ENCODE peak calls at places on chromosome 6, in eight cellular contexts. Z is HCT116, Q is AG09309, C is GM13976, P is right lobe of liver, O is neural crest cell, H is fibroblast of mammary gland, U is left lung. A is an unnamed sample.

GRCh38 chr6:157946865-157947532 is 34.7 kb upstream of the SYNJ2 start:
- DNase-seq in Z (no peak), Q (no peak), C (peak), P (no peak), O (no peak), H (peak), U (no peak), A (no peak)

GRCh38 chr6:33298773-33299236 is at the start of gene RGL2:
- DNase-seq in Z (no peak), Q (no peak), C (peak), P (peak), O (no peak), H (no peak), U (peak), A (peak)

GRCh38 chr6:64996301-64996700 is 710.7 kb downstream of the EYS start:
- DNase-seq in Z (no peak), Q (no peak), C (no peak), P (no peak), O (no peak), H (no peak), U (no peak), A (no peak)

GRCh38 chr6:113299526-113299925 is 557.6 kb upstream of the MARCKS start:
- DNase-seq in Z (no peak), Q (no peak), C (no peak), P (no peak), O (no peak), H (peak), U (no peak), A (no peak)

GRCh38 chr6:119351005-119351394 is 1.4 kb upstream of the MAN1A1 start:
- DNase-seq in Z (peak), Q (peak), C (peak), P (no peak), O (no peak), H (peak), U (no peak), A (peak)

GRCh38 chr6:7106215-7106751 is 1.5 kb upstream of the RREB1 start:
- DNase-seq in Z (no peak), Q (no peak), C (no peak), P (no peak), O (no peak), H (peak), U (no peak), A (no peak)

GRCh38 chr6:17103715-17104114 is 1.9 kb downstream of the STMND1 start:
- DNase-seq in Z (peak), Q (no peak), C (no peak), P (no peak), O (no peak), H (no peak), U (no peak), A (no peak)

GRCh38 chr6:165829376-165829775 is 166.3 kb upstream of the PDE10A start:
- DNase-seq in Z (no peak), Q (no peak), C (no peak), P (no peak), O (no peak), H (no peak), U (no peak), A (no peak)

GRCh38 chr6:166615059-166615770 is 11.8 kb downstream of the RPS6KA2 start:
- DNase-seq in Z (no peak), Q (no peak), C (no peak), P (no peak), O (no peak), H (peak), U (no peak), A (no peak)

GRCh38 chr6:26268659-26269402 is 96.2 kb upstream of the BTN3A2 start:
- DNase-seq in Z (no peak), Q (no peak), C (no peak), P (no peak), O (no peak), H (peak), U (no peak), A (peak)

GRCh38 chr6:155313602-155314091 is 637 bp downstream of the TFB1M start:
- DNase-seq in Z (no peak), Q (no peak), C (no peak), P (no peak), O (no peak), H (peak), U (no peak), A (peak)

GRCh38 chr6:39669943-39670342 is 55.3 kb downstream of the KIF6 start:
- DNase-seq in Z (no peak), Q (no peak), C (no peak), P (no peak), O (no peak), H (no peak), U (no peak), A (no peak)

GRCh38 chr6:63066053-63066704 is 145.1 kb upstream of the FKBP1C start:
- DNase-seq in Z (peak), Q (no peak), C (peak), P (no peak), O (no peak), H (no peak), U (no peak), A (no peak)

GRCh38 chr6:20688710-20689500 is 154.6 kb downstream of the CDKAL1 start:
- DNase-seq in Z (no peak), Q (no peak), C (peak), P (no peak), O (no peak), H (peak), U (no peak), A (no peak)

GRCh38 chr6:33206864-33207568 is 1.3 kb upstream of the RING1 start:
- DNase-seq in Z (no peak), Q (no peak), C (no peak), P (no peak), O (peak), H (no peak), U (no peak), A (peak)

DNA sequence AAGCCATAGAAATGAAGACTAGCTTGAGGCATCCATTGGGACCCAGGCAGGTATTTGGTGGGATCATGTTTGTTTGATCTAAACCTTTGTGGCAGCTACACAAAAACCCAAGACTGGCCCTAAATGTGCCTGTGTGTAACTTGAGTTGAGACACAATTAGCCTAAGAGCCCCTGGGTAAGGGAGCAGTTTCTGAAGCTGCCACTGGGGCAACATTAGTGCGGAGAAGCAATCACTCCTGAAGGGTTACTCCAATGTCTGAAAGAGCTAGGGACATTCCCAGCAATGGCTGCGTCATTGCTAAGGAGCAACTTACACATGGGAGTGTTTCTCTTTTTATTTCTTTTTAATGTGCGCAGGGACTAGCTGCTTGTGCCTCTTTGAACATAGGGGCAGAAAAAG is 67.9 kb upstream of the EEF1E1 start:
- DNase-seq in Z (no peak), Q (no peak), C (no peak), P (no peak), O (no peak), H (no peak), U (no peak), A (no peak)
- TF ChIP-seq CTCF in Z (no peak), Q (no peak), C (no peak), P (no peak), O (no peak), H (no peak), U (no peak), A (no peak)

GRCh38 chr6:66568271-66568670 is 861.2 kb upstream of the EYS start:
- DNase-seq in Z (no peak), Q (no peak), C (no peak), P (no peak), O (no peak), H (no peak), U (no peak), A (no peak)
- TF ChIP-seq CTCF in Z (no peak), Q (no peak), C (no peak), P (no peak), O (no peak), H (no peak), U (no peak), A (no peak)

GRCh38 chr6:49548613-49549304 is 1.7 kb upstream of the C6orf141 start:
- DNase-seq in Z (no peak), Q (no peak), C (no peak), P (no peak), O (no peak), H (no peak), U (no peak), A (no peak)
- TF ChIP-seq CTCF in Z (peak), Q (no peak), C (no peak), P (no peak), O (no peak), H (peak), U (no peak), A (no peak)

DNA sequence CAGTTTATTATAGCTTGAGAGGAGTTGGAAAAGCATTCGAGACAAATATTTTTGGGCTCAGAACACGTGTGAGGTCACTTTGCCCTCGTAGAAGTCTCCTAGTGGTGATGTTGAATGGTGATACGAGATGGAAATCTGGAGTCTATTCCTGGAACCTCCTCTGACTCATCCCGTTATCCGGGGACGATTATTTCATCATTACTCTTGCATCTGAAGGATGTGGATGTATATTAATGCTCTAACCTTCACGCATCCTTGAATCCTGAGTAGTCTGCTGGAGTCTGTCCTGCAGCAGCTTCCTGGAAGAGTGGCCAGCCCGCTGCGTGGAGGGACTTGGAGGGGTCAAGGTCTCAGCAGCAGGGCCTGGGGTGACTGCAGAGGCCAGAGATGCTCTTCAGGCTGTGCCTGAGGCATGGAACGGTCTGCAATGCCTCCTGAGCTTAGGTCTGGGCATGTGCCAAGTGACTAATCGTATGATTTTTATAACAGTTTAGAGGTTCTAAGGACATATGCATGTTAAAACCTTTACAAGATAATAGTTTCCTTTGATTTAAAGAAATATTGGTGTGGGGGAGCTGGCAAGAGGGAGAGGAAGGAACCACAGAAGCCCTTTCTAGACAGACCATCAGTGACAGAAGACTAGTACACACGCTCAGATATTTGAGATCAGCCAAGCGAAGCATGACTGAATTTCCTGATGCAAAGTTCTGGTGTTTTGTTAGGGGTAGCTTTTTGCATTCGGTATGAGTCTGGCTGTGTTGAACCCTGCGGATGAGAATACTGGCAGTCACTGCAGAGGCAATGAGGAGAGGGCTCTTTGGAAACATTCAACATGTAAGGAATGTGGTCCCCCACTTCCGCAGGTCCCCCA is 400.2 kb downstream of the QKI start:
- DNase-seq in Z (no peak), Q (peak), C (no peak), P (no peak), O (no peak), H (peak), U (no peak), A (peak)
- TF ChIP-seq CTCF in Z (no peak), Q (peak), C (no peak), P (no peak), O (no peak), H (peak), U (no peak), A (no peak)

GRCh38 chr6:43740961-43741764 is 28.8 kb upstream of the VEGFA start:
- DNase-seq in Z (no peak), Q (no peak), C (no peak), P (no peak), O (no peak), H (no peak), U (no peak), A (no peak)
- TF ChIP-seq CTCF in Z (no peak), Q (no peak), C (no peak), P (no peak), O (no peak), H (no peak), U (no peak), A (no peak)

GRCh38 chr6:115545410-115545986 is 515.2 kb downstream of the FRK start:
- DNase-seq in Z (no peak), Q (no peak), C (no peak), P (no peak), O (peak), H (no peak), U (no peak), A (no peak)
- TF ChIP-seq CTCF in Z (no peak), Q (no peak), C (no peak), P (no peak), O (peak), H (peak), U (no peak), A (no peak)

GRCh38 chr6:142207265-142207877 is 60.3 kb downstream of the VTA1 start:
- DNase-seq in Z (peak), Q (peak), C (no peak), P (no peak), O (peak), H (peak), U (no peak), A (peak)
- TF ChIP-seq CTCF in Z (peak), Q (peak), C (peak), P (peak), O (peak), H (peak), U (peak), A (peak)

GRCh38 chr6:140427842-140428241 is 1053.4 kb upstream of the CITED2 start:
- DNase-seq in Z (peak), Q (no peak), C (no peak), P (no peak), O (no peak), H (no peak), U (no peak), A (no peak)
- TF ChIP-seq CTCF in Z (no peak), Q (no peak), C (no peak), P (no peak), O (no peak), H (no peak), U (no peak), A (no peak)

GRCh38 chr6:11044712-11045167 is 635 bp upstream of the ELOVL2 start:
- DNase-seq in Z (no peak), Q (no peak), C (no peak), P (no peak), O (no peak), H (no peak), U (no peak), A (no peak)
- TF ChIP-seq CTCF in Z (no peak), Q (no peak), C (no peak), P (no peak), O (no peak), H (no peak), U (no peak), A (no peak)